ENCODE peak calls at places on chromosome 2, in nine cellular contexts. H, L, G, W, K, X, M, A and Q are unnamed samples.

GRCh38 chr2:128308284-128308731 is 10.4 kb downstream of the HS6ST1 start:
- DNase-seq in H (peak; percentile 52), L (no peak), G (no peak), W (no peak), K (peak; percentile 7), X (no peak), M (no peak), A (no peak), Q (no peak)

GRCh38 chr2:166180951-166181812 is 53.4 kb upstream of the SCN1A start:
- DNase-seq in H (no peak), L (no peak), G (peak; percentile 38), W (no peak), K (no peak), X (no peak), M (peak; percentile 44), A (peak; percentile 22), Q (peak; percentile 57)

GRCh38 chr2:23384551-23385349 is at the start of gene KLHL29:
- DNase-seq in H (peak; percentile 87), L (peak; percentile 60), G (peak; percentile 87), W (peak; percentile 20), K (peak; percentile 31), X (no peak), M (peak; percentile 92), A (peak; percentile 79), Q (peak; percentile 75)

GRCh38 chr2:216596234-216596985 is 36.8 kb upstream of the IGFBP2 start:
- DNase-seq in H (no peak), L (no peak), G (no peak), W (no peak), K (no peak), X (peak; percentile 67), M (no peak), A (peak; percentile 23), Q (peak; percentile 30)

GRCh38 chr2:197677483-197677882 is 2.1 kb upstream of the RFTN2 start:
- DNase-seq in H (no peak), L (no peak), G (no peak), W (no peak), K (no peak), X (no peak), M (no peak), A (no peak), Q (no peak)

GRCh38 chr2:64165696-64166095 is 21.5 kb upstream of the PELI1 start:
- DNase-seq in H (no peak), L (no peak), G (no peak), W (no peak), K (no peak), X (peak; percentile 48), M (no peak), A (no peak), Q (no peak)

GRCh38 chr2:64972856-64973255 is 16.3 kb upstream of the SLC1A4 start:
- DNase-seq in H (no peak), L (no peak), G (no peak), W (no peak), K (no peak), X (no peak), M (no peak), A (no peak), Q (no peak)

GRCh38 chr2:191202209-191202721 is 42.9 kb upstream of the MYO1B start:
- DNase-seq in H (no peak), L (no peak), G (no peak), W (no peak), K (no peak), X (peak; percentile 54), M (no peak), A (no peak), Q (no peak)

GRCh38 chr2:157395811-157396210 is 48.1 kb downstream of the CYTIP start:
- DNase-seq in H (no peak), L (no peak), G (no peak), W (no peak), K (no peak), X (no peak), M (no peak), A (no peak), Q (no peak)

GRCh38 chr2:169673921-169674320 is 20.3 kb downstream of the CFAP210 start:
- DNase-seq in H (no peak), L (no peak), G (no peak), W (no peak), K (no peak), X (no peak), M (no peak), A (no peak), Q (no peak)

GRCh38 chr2:216192931-216193330 is 83.8 kb downstream of the XRCC5 start:
- DNase-seq in H (no peak), L (no peak), G (no peak), W (no peak), K (no peak), X (no peak), M (no peak), A (no peak), Q (no peak)

GRCh38 chr2:131674174-131674507 is 146.5 kb downstream of the CCDC74A start:
- DNase-seq in H (no peak), L (no peak), G (no peak), W (no peak), K (no peak), X (no peak), M (no peak), A (no peak), Q (no peak)